ENCODE peak calls at places on chromosomes 3 and 15, in four cellular contexts. E is fibroblast of lung; D is T-helper 17 cell; H is effector memory CD4-positive, alpha-beta T cell. S is an unnamed sample.

GRCh38 chr3:87167634-87168456 is 59.3 kb upstream of the CHMP2B start:
- DNase-seq in D (no peak), E (peak), H (no peak), S (peak)

GRCh38 chr15:83310521-83311456 is 26.3 kb upstream of the BNC1 start:
- DNase-seq in H (no peak), D (no peak), E (peak), S (no peak)

GRCh38 chr3:15683253-15683652 is 81.7 kb downstream of the BTD start:
- DNase-seq in D (no peak), E (no peak), H (no peak), S (no peak)

GRCh38 chr3:112333002-112333385 is at the start of gene CD200:
- DNase-seq in D (peak), H (no peak), E (peak), S (peak)

GRCh38 chr15:34341922-34342736 is 807 bp downstream of the NOP10 start:
- DNase-seq in H (no peak), D (no peak), E (no peak), S (no peak)

GRCh38 chr3:41131224-41131623 is 68.1 kb upstream of the CTNNB1 start:
- DNase-seq in D (no peak), H (no peak), E (peak), S (no peak)

GRCh38 chr15:50865515-50866370 is 42.7 kb upstream of the AP4E1 start:
- DNase-seq in E (no peak), D (no peak), H (no peak), S (no peak)

GRCh38 chr3:195462308-195462610 is 19.4 kb upstream of the ACAP2 start:
- DNase-seq in D (no peak), H (no peak), E (no peak), S (no peak)

GRCh38 chr3:64411101-64411500 is 185.8 kb upstream of the PRICKLE2 start:
- DNase-seq in H (no peak), E (no peak), D (no peak), S (no peak)

GRCh38 chr3:31226331-31226730 is 306.4 kb upstream of the STT3B start:
- DNase-seq in D (no peak), E (no peak), H (no peak), S (no peak)

GRCh38 chr15:95843241-95843851 is 487.2 kb upstream of the NR2F2 start:
- DNase-seq in E (peak), H (no peak), D (no peak), S (no peak)

GRCh38 chr3:63975705-63976104 is 47.6 kb downstream of the PSMD6 start:
- DNase-seq in H (no peak), D (no peak), E (peak), S (no peak)

GRCh38 chr3:43707998-43708397 is 17.3 kb downstream of the ABHD5 start:
- DNase-seq in D (no peak), E (peak), H (no peak), S (no peak)

GRCh38 chr3:58462829-58463180 is 29.1 kb upstream of the KCTD6 start:
- DNase-seq in D (no peak), H (no peak), E (no peak), S (no peak)

GRCh38 chr3:31997500-31997899 is 15.9 kb downstream of the ZNF860 start:
- DNase-seq in E (no peak), H (no peak), D (no peak), S (no peak)

GRCh38 chr3:43641306-43642114 is 19.7 kb upstream of the ANO10 start:
- DNase-seq in D (no peak), H (no peak), E (peak), S (no peak)

GRCh38 chr15:48432688-48433087 is 101.5 kb downstream of the DUT start:
- DNase-seq in D (no peak), H (no peak), E (no peak), S (no peak)

GRCh38 chr3:20047940-20048339 is 7.7 kb downstream of the KAT2B start:
- DNase-seq in D (no peak), E (no peak), H (no peak), S (no peak)

GRCh38 chr3:132753946-132754345 is 31.7 kb upstream of the NPHP3 start:
- DNase-seq in D (no peak), H (no peak), E (no peak), S (no peak)

GRCh38 chr3:193347507-193348501 is 30.7 kb downstream of the ATP13A5 start:
- DNase-seq in E (no peak), D (no peak), H (no peak), S (no peak)

GRCh38 chr3:173688216-173688842 is 290.8 kb downstream of the NLGN1 start:
- DNase-seq in H (no peak), E (peak), D (no peak), S (no peak)

GRCh38 chr3:48747703-48748102 is 30.7 kb upstream of the IP6K2 start:
- DNase-seq in D (no peak), H (no peak), E (no peak), S (no peak)

GRCh38 chr3:15667484-15667883 is 65.9 kb downstream of the BTD start:
- DNase-seq in D (peak), H (peak), E (no peak), S (no peak)

GRCh38 chr3:3821780-3822179 is 22.5 kb downstream of the LRRN1 start:
- DNase-seq in E (peak), D (no peak), H (no peak), S (no peak)

GRCh38 chr15:85035980-85036379 is 54.3 kb downstream of the PDE8A start:
- DNase-seq in H (no peak), E (no peak), D (no peak), S (no peak)

GRCh38 chr3:180189310-180189648 is 152.5 kb upstream of the PEX5L start:
- DNase-seq in E (no peak), H (no peak), D (no peak), S (no peak)

GRCh38 chr3:43526956-43527355 is 94.9 kb downstream of the ANO10 start:
- DNase-seq in D (no peak), H (no peak), E (no peak), S (no peak)

GRCh38 chr3:17730318-17730967 is 12.0 kb downstream of the TBC1D5 start:
- DNase-seq in E (peak), H (no peak), D (no peak), S (no peak)

S was measured in endothelial cell.